ENCODE peak calls at places on chromosomes 3 and 15, in seven cellular contexts. Y is KBM-7, O is SW 1271, X is lower lobe of right lung, W is heart right ventricle, L is caudate nucleus, R is brain microvascular endothelial cell. S is an unnamed sample.
A peak's percentile ranks its signal among the peaks of the same experiment; 100 is the strongest.

GRCh38 chr3:27202959-27203358 is 166.2 kb downstream of the NEK10 start:
- DNase-seq in Y (no peak), O (no peak), X (no peak), W (no peak), L (no peak), R (no peak), S (no peak)

GRCh38 chr3:99537416-99537815 is 101.0 kb upstream of the COL8A1 start:
- DNase-seq in Y (no peak), O (no peak), X (no peak), W (no peak), L (no peak), R (no peak), S (no peak)

GRCh38 chr3:184149123-184149522 is 6.1 kb upstream of the DVL3 start:
- DNase-seq in Y (no peak), O (no peak), X (no peak), W (no peak), L (no peak), R (no peak), S (no peak)

GRCh38 chr3:48949376-48949717 is 30.7 kb downstream of the ARIH2 start:
- DNase-seq in Y (no peak), O (no peak), X (no peak), W (no peak), L (no peak), R (no peak), S (no peak)

GRCh38 chr3:42012935-42013651 is 51.2 kb upstream of the ULK4 start:
- DNase-seq in Y (peak; percentile 93), O (no peak), X (peak; percentile 86), W (peak; percentile 74), L (peak; percentile 38), R (no peak), S (peak; percentile 61)

GRCh38 chr15:75058127-75058905 is 34.9 kb downstream of the PPCDC start:
- DNase-seq in Y (peak; percentile 54), O (no peak), X (no peak), W (no peak), L (no peak), R (no peak), S (no peak)

GRCh38 chr3:188165596-188165995 is 11.6 kb downstream of the LPP start:
- DNase-seq in Y (no peak), O (no peak), X (no peak), W (no peak), L (no peak), R (peak; percentile 53), S (no peak)

GRCh38 chr3:98733778-98734281 is 29.3 kb upstream of the ST3GAL6 start:
- DNase-seq in Y (peak; percentile 41), O (no peak), X (peak; percentile 51), W (peak; percentile 18), L (no peak), R (peak; percentile 29), S (peak; percentile 48)

GRCh38 chr3:11206316-11206715 is 52.0 kb downstream of the HRH1 start:
- DNase-seq in Y (no peak), O (no peak), X (peak; percentile 85), W (no peak), L (no peak), R (no peak), S (no peak)

GRCh38 chr15:93451265-93451664 is 362.3 kb upstream of the RGMA start:
- DNase-seq in Y (no peak), O (no peak), X (no peak), W (no peak), L (no peak), R (no peak), S (no peak)

GRCh38 chr3:8882171-8882593 is 81.1 kb downstream of the RAD18 start:
- DNase-seq in Y (no peak), O (no peak), X (no peak), W (no peak), L (no peak), R (no peak), S (no peak)